ENCODE peak calls at places on chromosomes 1 and 21, in ten cellular contexts. One of them, this sample, is unnamed.

GRCh38 chr1:226162898-226163297 is 23.6 kb downstream of the ACBD3 start:
- DNase-seq in GM23248: no peak
- DNase-seq in PC-3: no peak
- DNase-seq in naive thymus-derived CD4-positive, alpha-beta T cell: no peak
- DNase-seq in sigmoid colon: no peak
- DNase-seq in HCT116: no peak
- DNase-seq in psoas muscle: no peak
- DNase-seq in CD8-positive, alpha-beta memory T cell: no peak
- DNase-seq in suprapubic skin: no peak
- DNase-seq in CD8-positive, alpha-beta T cell: no peak
- DNase-seq in this sample: no peak

GRCh38 chr1:63122051-63122450 is 200.3 kb upstream of the FOXD3 start:
- DNase-seq in suprapubic skin: no peak
- DNase-seq in CD8-positive, alpha-beta memory T cell: no peak
- DNase-seq in sigmoid colon: no peak
- DNase-seq in PC-3: no peak
- DNase-seq in GM23248: no peak
- DNase-seq in naive thymus-derived CD4-positive, alpha-beta T cell: no peak
- DNase-seq in HCT116: no peak
- DNase-seq in psoas muscle: no peak
- DNase-seq in CD8-positive, alpha-beta T cell: no peak
- DNase-seq in this sample: no peak

GRCh38 chr1:197521118-197521739 is 253.2 kb downstream of the CRB1 start:
- DNase-seq in suprapubic skin: no peak
- DNase-seq in sigmoid colon: no peak
- DNase-seq in CD8-positive, alpha-beta memory T cell: no peak
- DNase-seq in HCT116: peak; percentile 16
- DNase-seq in psoas muscle: no peak
- DNase-seq in naive thymus-derived CD4-positive, alpha-beta T cell: peak; percentile 2
- DNase-seq in CD8-positive, alpha-beta T cell: no peak
- DNase-seq in GM23248: peak; percentile 65
- DNase-seq in PC-3: peak; percentile 60
- DNase-seq in this sample: no peak

GRCh38 chr1:175278729-175279128 is 86.2 kb upstream of the KIAA0040 start:
- DNase-seq in psoas muscle: no peak
- DNase-seq in CD8-positive, alpha-beta memory T cell: no peak
- DNase-seq in naive thymus-derived CD4-positive, alpha-beta T cell: no peak
- DNase-seq in HCT116: no peak
- DNase-seq in sigmoid colon: no peak
- DNase-seq in GM23248: no peak
- DNase-seq in suprapubic skin: no peak
- DNase-seq in CD8-positive, alpha-beta T cell: no peak
- DNase-seq in PC-3: peak; percentile 11
- DNase-seq in this sample: no peak

GRCh38 chr1:59323879-59324278 is 27.0 kb downstream of the FGGY start:
- DNase-seq in naive thymus-derived CD4-positive, alpha-beta T cell: no peak
- DNase-seq in CD8-positive, alpha-beta memory T cell: no peak
- DNase-seq in HCT116: no peak
- DNase-seq in sigmoid colon: no peak
- DNase-seq in CD8-positive, alpha-beta T cell: no peak
- DNase-seq in GM23248: peak; percentile 47
- DNase-seq in suprapubic skin: no peak
- DNase-seq in PC-3: no peak
- DNase-seq in psoas muscle: no peak
- DNase-seq in this sample: no peak

GRCh38 chr1:2356911-2357845 is 34.2 kb downstream of the MORN1 start:
- DNase-seq in PC-3: no peak
- DNase-seq in sigmoid colon: peak; percentile 50
- DNase-seq in psoas muscle: peak; percentile 51
- DNase-seq in GM23248: no peak
- DNase-seq in suprapubic skin: no peak
- DNase-seq in HCT116: no peak
- DNase-seq in CD8-positive, alpha-beta memory T cell: no peak
- DNase-seq in naive thymus-derived CD4-positive, alpha-beta T cell: no peak
- DNase-seq in CD8-positive, alpha-beta T cell: no peak
- DNase-seq in this sample: no peak

GRCh38 chr21:45640001-45640887 is 3.3 kb upstream of the PCBP3 start:
- DNase-seq in sigmoid colon: no peak
- DNase-seq in suprapubic skin: no peak
- DNase-seq in GM23248: no peak
- DNase-seq in CD8-positive, alpha-beta T cell: no peak
- DNase-seq in HCT116: no peak
- DNase-seq in CD8-positive, alpha-beta memory T cell: no peak
- DNase-seq in PC-3: no peak
- DNase-seq in psoas muscle: no peak
- DNase-seq in naive thymus-derived CD4-positive, alpha-beta T cell: no peak
- DNase-seq in this sample: no peak

GRCh38 chr1:161088587-161089110 is 709 bp downstream of the NECTIN4 start:
- DNase-seq in GM23248: peak; percentile 78
- DNase-seq in naive thymus-derived CD4-positive, alpha-beta T cell: no peak
- DNase-seq in CD8-positive, alpha-beta T cell: no peak
- DNase-seq in sigmoid colon: no peak
- DNase-seq in suprapubic skin: peak; percentile 50
- DNase-seq in CD8-positive, alpha-beta memory T cell: no peak
- DNase-seq in psoas muscle: peak; percentile 26
- DNase-seq in PC-3: peak; percentile 64
- DNase-seq in HCT116: no peak
- DNase-seq in this sample: no peak

GRCh38 chr1:153652795-153653507 is 5.6 kb upstream of the SNAPIN start:
- DNase-seq in naive thymus-derived CD4-positive, alpha-beta T cell: no peak
- DNase-seq in CD8-positive, alpha-beta T cell: no peak
- DNase-seq in GM23248: peak; percentile 80
- DNase-seq in PC-3: peak; percentile 66
- DNase-seq in psoas muscle: no peak
- DNase-seq in suprapubic skin: peak; percentile 57
- DNase-seq in sigmoid colon: peak; percentile 64
- DNase-seq in HCT116: no peak
- DNase-seq in CD8-positive, alpha-beta memory T cell: no peak
- DNase-seq in this sample: no peak

GRCh38 chr1:151189638-151190445 is at the start of gene VPS72:
- DNase-seq in suprapubic skin: peak; percentile 91
- DNase-seq in psoas muscle: peak; percentile 91
- DNase-seq in naive thymus-derived CD4-positive, alpha-beta T cell: peak; percentile 82
- DNase-seq in GM23248: peak; percentile 93
- DNase-seq in HCT116: peak; percentile 80
- DNase-seq in sigmoid colon: peak; percentile 94
- DNase-seq in CD8-positive, alpha-beta memory T cell: peak; percentile 79
- DNase-seq in CD8-positive, alpha-beta T cell: peak; percentile 86
- DNase-seq in PC-3: peak; percentile 90
- DNase-seq in this sample: peak; percentile 79

GRCh38 chr1:169999357-169999756 is 75.1 kb downstream of the KIFAP3 start:
- DNase-seq in PC-3: peak; percentile 84
- DNase-seq in naive thymus-derived CD4-positive, alpha-beta T cell: no peak
- DNase-seq in psoas muscle: no peak
- DNase-seq in CD8-positive, alpha-beta memory T cell: no peak
- DNase-seq in GM23248: peak; percentile 89
- DNase-seq in HCT116: peak; percentile 67
- DNase-seq in suprapubic skin: no peak
- DNase-seq in sigmoid colon: no peak
- DNase-seq in CD8-positive, alpha-beta T cell: no peak
- DNase-seq in this sample: no peak

GRCh38 chr21:39900491-39900890 is 33.3 kb downstream of the PCP4 start:
- DNase-seq in CD8-positive, alpha-beta T cell: no peak
- DNase-seq in suprapubic skin: no peak
- DNase-seq in CD8-positive, alpha-beta memory T cell: no peak
- DNase-seq in psoas muscle: no peak
- DNase-seq in HCT116: no peak
- DNase-seq in sigmoid colon: no peak
- DNase-seq in naive thymus-derived CD4-positive, alpha-beta T cell: no peak
- DNase-seq in PC-3: no peak
- DNase-seq in GM23248: no peak
- DNase-seq in this sample: no peak

GRCh38 chr1:41622859-41623732 is 138.6 kb upstream of the EDN2 start:
- DNase-seq in psoas muscle: no peak
- DNase-seq in HCT116: no peak
- DNase-seq in sigmoid colon: peak; percentile 24
- DNase-seq in suprapubic skin: no peak
- DNase-seq in GM23248: no peak
- DNase-seq in CD8-positive, alpha-beta memory T cell: no peak
- DNase-seq in PC-3: peak; percentile 31
- DNase-seq in naive thymus-derived CD4-positive, alpha-beta T cell: no peak
- DNase-seq in CD8-positive, alpha-beta T cell: peak; percentile 31
- DNase-seq in this sample: no peak

GRCh38 chr1:54336121-54336520 is 70.1 kb downstream of the SSBP3 start:
- DNase-seq in CD8-positive, alpha-beta T cell: no peak
- DNase-seq in PC-3: no peak
- DNase-seq in GM23248: no peak
- DNase-seq in suprapubic skin: no peak
- DNase-seq in psoas muscle: no peak
- DNase-seq in HCT116: no peak
- DNase-seq in CD8-positive, alpha-beta memory T cell: no peak
- DNase-seq in naive thymus-derived CD4-positive, alpha-beta T cell: no peak
- DNase-seq in sigmoid colon: no peak
- DNase-seq in this sample: no peak

GRCh38 chr1:54338479-54338878 is 67.7 kb downstream of the SSBP3 start:
- DNase-seq in suprapubic skin: no peak
- DNase-seq in CD8-positive, alpha-beta T cell: no peak
- DNase-seq in sigmoid colon: no peak
- DNase-seq in HCT116: no peak
- DNase-seq in psoas muscle: no peak
- DNase-seq in PC-3: no peak
- DNase-seq in GM23248: no peak
- DNase-seq in CD8-positive, alpha-beta memory T cell: no peak
- DNase-seq in naive thymus-derived CD4-positive, alpha-beta T cell: no peak
- DNase-seq in this sample: no peak

GRCh38 chr1:54339126-54339525 is 67.1 kb downstream of the SSBP3 start:
- DNase-seq in suprapubic skin: no peak
- DNase-seq in CD8-positive, alpha-beta memory T cell: no peak
- DNase-seq in CD8-positive, alpha-beta T cell: no peak
- DNase-seq in HCT116: no peak
- DNase-seq in naive thymus-derived CD4-positive, alpha-beta T cell: no peak
- DNase-seq in GM23248: no peak
- DNase-seq in psoas muscle: no peak
- DNase-seq in sigmoid colon: no peak
- DNase-seq in PC-3: no peak
- DNase-seq in this sample: no peak

GRCh38 chr1:54337034-54337433 is 69.2 kb downstream of the SSBP3 start:
- DNase-seq in suprapubic skin: no peak
- DNase-seq in naive thymus-derived CD4-positive, alpha-beta T cell: no peak
- DNase-seq in PC-3: no peak
- DNase-seq in HCT116: no peak
- DNase-seq in CD8-positive, alpha-beta memory T cell: no peak
- DNase-seq in sigmoid colon: no peak
- DNase-seq in GM23248: no peak
- DNase-seq in CD8-positive, alpha-beta T cell: no peak
- DNase-seq in psoas muscle: no peak
- DNase-seq in this sample: no peak

GRCh38 chr1:54337928-54338327 is 68.3 kb downstream of the SSBP3 start:
- DNase-seq in GM23248: peak; percentile 47
- DNase-seq in suprapubic skin: no peak
- DNase-seq in psoas muscle: no peak
- DNase-seq in CD8-positive, alpha-beta memory T cell: no peak
- DNase-seq in sigmoid colon: no peak
- DNase-seq in naive thymus-derived CD4-positive, alpha-beta T cell: no peak
- DNase-seq in CD8-positive, alpha-beta T cell: no peak
- DNase-seq in PC-3: no peak
- DNase-seq in HCT116: no peak
- DNase-seq in this sample: no peak
- H3K4me1 ChIP-seq in GM23248: peaks cover 32% of the 10 kb centered on the region
- H3K4me1 ChIP-seq in suprapubic skin: peaks cover 58% of the 10 kb centered on the region
- H3K4me1 ChIP-seq in psoas muscle: peaks cover 85% of the 10 kb centered on the region
- H3K4me1 ChIP-seq in CD8-positive, alpha-beta memory T cell: peaks cover 14% of the 10 kb centered on the region
- H3K4me1 ChIP-seq in sigmoid colon: no peaks in the 10 kb centered on the region
- H3K4me1 ChIP-seq in naive thymus-derived CD4-positive, alpha-beta T cell: no peaks in the 10 kb centered on the region
- H3K4me1 ChIP-seq in CD8-positive, alpha-beta T cell: peaks cover 15% of the 10 kb centered on the region
- H3K4me1 ChIP-seq in PC-3: peaks cover 3% of the 10 kb centered on the region
- H3K4me1 ChIP-seq in HCT116: no peaks in the 10 kb centered on the region
- H3K4me1 ChIP-seq in this sample: peaks cover 28% of the 10 kb centered on the region

GRCh38 chr1:178578541-178578940 is 65.6 kb downstream of the TEX35 start:
- DNase-seq in CD8-positive, alpha-beta memory T cell: no peak
- DNase-seq in naive thymus-derived CD4-positive, alpha-beta T cell: no peak
- DNase-seq in GM23248: no peak
- DNase-seq in CD8-positive, alpha-beta T cell: no peak
- DNase-seq in psoas muscle: no peak
- DNase-seq in HCT116: no peak
- DNase-seq in sigmoid colon: no peak
- DNase-seq in PC-3: no peak
- DNase-seq in suprapubic skin: no peak
- DNase-seq in this sample: no peak

GRCh38 chr1:178580876-178581275 is 68.0 kb downstream of the TEX35 start:
- DNase-seq in sigmoid colon: no peak
- DNase-seq in suprapubic skin: no peak
- DNase-seq in naive thymus-derived CD4-positive, alpha-beta T cell: no peak
- DNase-seq in PC-3: no peak
- DNase-seq in HCT116: no peak
- DNase-seq in psoas muscle: no peak
- DNase-seq in CD8-positive, alpha-beta T cell: no peak
- DNase-seq in GM23248: no peak
- DNase-seq in CD8-positive, alpha-beta memory T cell: no peak
- DNase-seq in this sample: no peak

GRCh38 chr1:178579095-178579494 is 66.2 kb downstream of the TEX35 start:
- DNase-seq in GM23248: no peak
- DNase-seq in naive thymus-derived CD4-positive, alpha-beta T cell: no peak
- DNase-seq in CD8-positive, alpha-beta T cell: no peak
- DNase-seq in HCT116: no peak
- DNase-seq in suprapubic skin: no peak
- DNase-seq in sigmoid colon: no peak
- DNase-seq in psoas muscle: no peak
- DNase-seq in CD8-positive, alpha-beta memory T cell: no peak
- DNase-seq in PC-3: no peak
- DNase-seq in this sample: no peak

GRCh38 chr1:178580096-178580495 is 67.2 kb downstream of the TEX35 start:
- DNase-seq in CD8-positive, alpha-beta memory T cell: no peak
- DNase-seq in psoas muscle: no peak
- DNase-seq in CD8-positive, alpha-beta T cell: no peak
- DNase-seq in suprapubic skin: no peak
- DNase-seq in GM23248: no peak
- DNase-seq in HCT116: no peak
- DNase-seq in naive thymus-derived CD4-positive, alpha-beta T cell: no peak
- DNase-seq in PC-3: no peak
- DNase-seq in sigmoid colon: no peak
- DNase-seq in this sample: no peak

GRCh38 chr1:178579562-178579961 is 66.7 kb downstream of the TEX35 start:
- DNase-seq in HCT116: no peak
- DNase-seq in CD8-positive, alpha-beta T cell: no peak
- DNase-seq in suprapubic skin: no peak
- DNase-seq in sigmoid colon: no peak
- DNase-seq in PC-3: no peak
- DNase-seq in GM23248: no peak
- DNase-seq in naive thymus-derived CD4-positive, alpha-beta T cell: no peak
- DNase-seq in CD8-positive, alpha-beta memory T cell: no peak
- DNase-seq in psoas muscle: no peak
- DNase-seq in this sample: no peak
- H3K4me1 ChIP-seq in HCT116: no peaks in the 10 kb centered on the region
- H3K4me1 ChIP-seq in CD8-positive, alpha-beta T cell: no peaks in the 10 kb centered on the region
- H3K4me1 ChIP-seq in suprapubic skin: no peaks in the 10 kb centered on the region
- H3K4me1 ChIP-seq in sigmoid colon: no peaks in the 10 kb centered on the region
- H3K4me1 ChIP-seq in PC-3: no peaks in the 10 kb centered on the region
- H3K4me1 ChIP-seq in GM23248: no peaks in the 10 kb centered on the region
- H3K4me1 ChIP-seq in naive thymus-derived CD4-positive, alpha-beta T cell: no peaks in the 10 kb centered on the region
- H3K4me1 ChIP-seq in CD8-positive, alpha-beta memory T cell: no peaks in the 10 kb centered on the region
- H3K4me1 ChIP-seq in psoas muscle: peaks cover 8% of the 10 kb centered on the region
- H3K4me1 ChIP-seq in this sample: no peaks in the 10 kb centered on the region

GRCh38 chr1:200892546-200892945 is 2.2 kb upstream of the INAVA start:
- DNase-seq in psoas muscle: no peak
- DNase-seq in PC-3: no peak
- DNase-seq in CD8-positive, alpha-beta memory T cell: no peak
- DNase-seq in CD8-positive, alpha-beta T cell: no peak
- DNase-seq in suprapubic skin: no peak
- DNase-seq in sigmoid colon: peak; percentile 45
- DNase-seq in HCT116: no peak
- DNase-seq in GM23248: no peak
- DNase-seq in naive thymus-derived CD4-positive, alpha-beta T cell: no peak
- DNase-seq in this sample: no peak
- H3K4me1 ChIP-seq in psoas muscle: peaks cover 11% of the 10 kb centered on the region
- H3K4me1 ChIP-seq in PC-3: peaks cover 73% of the 10 kb centered on the region
- H3K4me1 ChIP-seq in CD8-positive, alpha-beta memory T cell: peaks cover 41% of the 10 kb centered on the region
- H3K4me1 ChIP-seq in CD8-positive, alpha-beta T cell: peaks cover 46% of the 10 kb centered on the region
- H3K4me1 ChIP-seq in suprapubic skin: peaks cover 34% of the 10 kb centered on the region
- H3K4me1 ChIP-seq in sigmoid colon: no peaks in the 10 kb centered on the region
- H3K4me1 ChIP-seq in HCT116: peaks cover 47% of the 10 kb centered on the region
- H3K4me1 ChIP-seq in GM23248: no peaks in the 10 kb centered on the region
- H3K4me1 ChIP-seq in naive thymus-derived CD4-positive, alpha-beta T cell: peaks cover 28% of the 10 kb centered on the region
- H3K4me1 ChIP-seq in this sample: peaks cover 13% of the 10 kb centered on the region

GRCh38 chr1:16142383-16142995 is 13.4 kb downstream of the EPHA2 start:
- DNase-seq in PC-3: no peak
- DNase-seq in CD8-positive, alpha-beta T cell: no peak
- DNase-seq in naive thymus-derived CD4-positive, alpha-beta T cell: no peak
- DNase-seq in sigmoid colon: no peak
- DNase-seq in HCT116: no peak
- DNase-seq in GM23248: no peak
- DNase-seq in suprapubic skin: no peak
- DNase-seq in psoas muscle: no peak
- DNase-seq in CD8-positive, alpha-beta memory T cell: no peak
- DNase-seq in this sample: no peak
- H3K4me1 ChIP-seq in PC-3: peaks cover 100% of the 10 kb centered on the region
- H3K4me1 ChIP-seq in CD8-positive, alpha-beta T cell: no peaks in the 10 kb centered on the region
- H3K4me1 ChIP-seq in naive thymus-derived CD4-positive, alpha-beta T cell: no peaks in the 10 kb centered on the region
- H3K4me1 ChIP-seq in sigmoid colon: no peaks in the 10 kb centered on the region
- H3K4me1 ChIP-seq in HCT116: peaks cover 87% of the 10 kb centered on the region
- H3K4me1 ChIP-seq in GM23248: peaks cover 55% of the 10 kb centered on the region
- H3K4me1 ChIP-seq in suprapubic skin: peaks cover 87% of the 10 kb centered on the region
- H3K4me1 ChIP-seq in psoas muscle: peaks cover 36% of the 10 kb centered on the region
- H3K4me1 ChIP-seq in CD8-positive, alpha-beta memory T cell: peaks cover 14% of the 10 kb centered on the region
- H3K4me1 ChIP-seq in this sample: peaks cover 16% of the 10 kb centered on the region

This sample was measured in lung.